ENCODE peak calls at places on chromosomes 13 and 19, in seven cellular contexts. D is BE2C, Y is neural progenitor cell, V is MCF 10A, X is GM10248, S is tibial nerve, G is glutamatergic neuron. N is an unnamed sample.

GRCh38 chr19:35554076-35554475 is 8.7 kb downstream of the TMEM147 start:
- DNase-seq in D (no peak), Y (no peak), V (no peak), X (no peak), S (no peak), G (no peak), N (no peak)

GRCh38 chr19:45428385-45429231 is 4.9 kb upstream of the ERCC1 start:
- DNase-seq in D (peak; percentile 55), Y (peak; percentile 89), V (no peak), X (no peak), S (no peak), G (peak; percentile 57), N (peak; percentile 68)

GRCh38 chr13:62387642-62388041 is 972.0 kb upstream of the PCDH20 start:
- DNase-seq in D (no peak), Y (peak; percentile 24), V (peak; percentile 18), X (no peak), S (no peak), G (no peak), N (no peak)

GRCh38 chr13:65535360-65535759 is 1694.8 kb downstream of the PCDH9 start:
- DNase-seq in D (no peak), Y (no peak), V (no peak), X (no peak), S (no peak), G (no peak), N (no peak)

GRCh38 chr13:99314640-99315176 is 7.5 kb upstream of the GPR183 start:
- DNase-seq in D (no peak), Y (no peak), V (no peak), X (no peak), S (no peak), G (no peak), N (no peak)

GRCh38 chr19:3646336-3647092 is 19.9 kb upstream of the CACTIN start:
- DNase-seq in D (no peak), Y (no peak), V (no peak), X (no peak), S (no peak), G (no peak), N (no peak)

GRCh38 chr13:102620512-102620911 is 23.7 kb downstream of the TPP2 start:
- DNase-seq in D (no peak), Y (no peak), V (no peak), X (no peak), S (no peak), G (no peak), N (no peak)

GRCh38 chr19:18203408-18203862 is 407 bp downstream of the RAB3A start:
- DNase-seq in D (peak; percentile 33), Y (no peak), V (no peak), X (no peak), S (no peak), G (no peak), N (no peak)

GRCh38 chr13:43264460-43264859 is 241.1 kb downstream of the DNAJC15 start:
- DNase-seq in D (no peak), Y (no peak), V (no peak), X (no peak), S (no peak), G (no peak), N (no peak)

GRCh38 chr19:14695471-14695870 is 5.6 kb downstream of the ZNF333 start:
- DNase-seq in D (no peak), Y (no peak), V (no peak), X (no peak), S (no peak), G (no peak), N (no peak)

GRCh38 chr19:20079487-20079886 is 1.7 kb downstream of the ZNF90 start:
- DNase-seq in D (no peak), Y (peak; percentile 20), V (no peak), X (no peak), S (no peak), G (no peak), N (no peak)

GRCh38 chr19:20072936-20073335 is 4.9 kb upstream of the ZNF90 start:
- DNase-seq in D (no peak), Y (no peak), V (no peak), X (no peak), S (no peak), G (no peak), N (no peak)

GRCh38 chr19:20078696-20079095 is 896 bp downstream of the ZNF90 start:
- DNase-seq in D (peak; percentile 36), Y (peak; percentile 55), V (no peak), X (peak; percentile 12), S (peak; percentile 16), G (peak; percentile 48), N (no peak)

DNA sequence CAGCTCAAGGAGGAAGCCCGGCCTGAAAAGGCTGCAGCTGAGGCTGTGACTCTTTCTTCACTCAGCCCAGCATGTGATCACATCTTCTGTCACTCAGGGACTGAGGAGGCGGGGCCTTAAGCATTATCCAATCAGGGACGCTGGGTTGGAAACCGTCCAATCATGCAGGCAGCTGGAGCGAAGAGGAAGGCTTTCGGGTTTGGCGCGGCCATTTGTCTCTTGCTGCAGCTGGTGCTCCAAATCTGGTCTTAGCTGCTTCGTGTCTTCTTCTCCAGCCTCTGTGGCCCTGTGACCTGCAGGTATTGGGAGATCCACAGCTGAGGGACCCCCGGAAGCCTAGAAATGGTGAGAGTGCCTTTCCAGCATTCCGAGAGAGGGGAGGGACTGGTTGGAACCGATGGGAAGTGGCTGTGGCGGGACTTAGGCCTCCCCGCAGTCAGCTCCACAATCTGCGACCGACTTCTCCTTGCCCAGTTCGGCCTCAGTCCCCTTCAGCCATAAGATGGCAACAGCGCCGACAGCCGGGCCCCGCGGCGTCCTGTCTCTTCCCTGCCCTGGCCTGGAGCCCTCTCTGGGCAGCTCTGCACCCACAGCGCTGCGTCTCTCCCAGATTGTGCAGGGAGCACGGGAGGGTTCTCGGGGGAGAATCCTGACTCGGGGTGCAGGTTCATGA is at the start of gene ZNF90:
- DNase-seq in D (peak; percentile 96), Y (peak; percentile 98), V (no peak), X (peak; percentile 79), S (peak; percentile 99), G (peak; percentile 91), N (peak; percentile 78)
- TF ChIP-seq CTCF in D (no peak), Y (peak; percentile 21), V (no peak), X (peak; percentile 11), S (no peak), G (no peak), N (no peak)

GRCh38 chr19:13212759-13213330 is 62.6 kb downstream of the IER2 start:
- DNase-seq in D (peak; percentile 75), Y (peak; percentile 74), V (peak; percentile 84), X (peak; percentile 65), S (peak; percentile 38), G (peak; percentile 64), N (peak; percentile 69)
- TF ChIP-seq CTCF in D (peak; percentile 73), Y (peak; percentile 55), V (peak; percentile 46), X (peak; percentile 83), S (peak; percentile 15), G (peak; percentile 55), N (peak; percentile 87)

DNA sequence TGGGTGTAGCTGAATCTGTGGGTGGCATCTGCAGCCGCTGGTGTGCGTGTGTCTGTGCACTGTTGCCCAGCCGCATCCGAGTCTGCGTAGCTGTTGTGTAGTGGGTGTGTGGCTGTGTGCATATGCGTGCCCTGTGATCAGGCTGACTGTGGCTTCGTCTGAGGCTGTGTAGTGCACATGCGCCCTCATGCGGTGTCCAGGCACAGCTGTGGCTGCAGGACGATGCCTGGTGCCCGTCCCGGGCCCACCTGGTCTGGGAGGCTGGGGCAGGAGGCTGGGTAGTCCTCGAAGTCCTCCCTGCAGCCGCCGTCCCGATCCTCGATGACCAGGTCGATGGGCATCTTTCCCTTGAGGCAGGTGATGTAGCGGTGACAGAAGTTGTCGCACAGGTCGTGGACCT is 4.9 kb downstream of the MEIS3 start:
- DNase-seq in D (peak; percentile 76), Y (peak; percentile 39), V (peak; percentile 57), X (no peak), S (no peak), G (peak; percentile 62), N (no peak)
- TF ChIP-seq CTCF in D (peak; percentile 66), Y (peak; percentile 32), V (no peak), X (peak; percentile 23), S (no peak), G (no peak), N (peak; percentile 44)

GRCh38 chr13:35672611-35673010 is 196.1 kb upstream of the MAB21L1 start:
- DNase-seq in D (no peak), Y (no peak), V (no peak), X (no peak), S (no peak), G (peak; percentile 38), N (no peak)
- TF ChIP-seq CTCF in D (no peak), Y (no peak), V (no peak), X (no peak), S (no peak), G (no peak), N (no peak)

GRCh38 chr13:84917252-84917878 is 881.9 kb downstream of the SLITRK6 start:
- DNase-seq in D (no peak), Y (no peak), V (peak; percentile 40), X (no peak), S (no peak), G (no peak), N (peak; percentile 32)
- TF ChIP-seq CTCF in D (peak; percentile 12), Y (peak; percentile 66), V (peak; percentile 45), X (peak; percentile 38), S (peak; percentile 29), G (peak; percentile 54), N (peak; percentile 32)

DNA sequence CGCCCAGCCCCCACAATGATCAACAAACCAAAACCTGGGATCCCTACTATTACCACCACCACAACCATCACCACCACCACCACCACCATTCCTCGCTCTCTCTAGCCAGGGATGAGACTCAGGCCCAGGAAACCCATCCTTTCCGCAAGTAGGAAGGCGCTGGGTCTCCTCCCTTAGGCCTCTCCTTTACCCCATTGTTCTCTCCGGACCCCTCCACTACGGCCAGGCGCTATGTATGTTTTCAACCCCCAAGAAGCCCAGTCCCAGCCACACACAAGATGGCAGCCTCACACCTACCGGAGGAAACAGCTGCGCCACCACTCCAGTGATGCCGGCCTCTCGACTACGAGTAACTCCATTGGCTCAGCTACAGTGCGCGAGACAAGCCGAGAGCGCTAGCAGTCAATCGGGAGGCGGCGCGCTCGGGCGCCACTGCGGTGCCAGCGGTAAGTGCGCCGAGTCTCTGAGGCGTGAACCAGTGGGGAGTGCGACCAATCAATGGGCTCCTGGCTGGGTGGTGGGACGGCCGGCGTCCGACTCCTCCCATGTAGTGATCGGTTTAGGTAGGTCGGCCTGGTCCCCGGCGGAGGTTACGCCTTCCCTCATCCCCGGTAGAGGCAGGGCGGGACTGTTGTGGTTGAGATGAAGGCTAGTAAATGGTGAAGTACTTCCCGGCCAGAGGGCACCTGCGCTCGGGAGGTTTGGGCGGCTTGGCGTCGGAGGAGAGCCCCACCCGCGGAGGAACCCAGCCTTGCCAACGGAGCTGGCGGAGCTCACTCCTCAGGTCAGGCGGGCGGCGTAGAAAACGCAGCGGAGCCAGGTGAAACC is at the start of the genes CAB39L and SETDB2:
- DNase-seq in D (peak; percentile 99), Y (peak; percentile 99), V (peak; percentile 99), X (peak; percentile 96), S (peak; percentile 97), G (peak; percentile 97), N (peak; percentile 92)
- TF ChIP-seq CTCF in D (peak; percentile 31), Y (peak; percentile 52), V (peak; percentile 9), X (peak; percentile 26), S (peak; percentile 61), G (no peak), N (peak; percentile 24)